ENCODE peak calls at places on chromosomes 16 and 17, in nine cellular contexts. C is A549, Y is transverse colon, I is ovary, A is stomach, R is SK-N-SH, L is sigmoid colon, W is suprapubic skin, S is upper lobe of left lung. U is an unnamed sample.

GRCh38 chr17:52895272-52895671 is 736.8 kb upstream of the CA10 start:
- DNase-seq in Y (no peak), L (no peak), R (no peak), A (no peak), W (no peak), I (no peak), S (no peak), C (no peak), U (no peak)

GRCh38 chr17:21240375-21241055 is 12.7 kb downstream of the NATD1 start:
- DNase-seq in C (no peak), L (no peak), A (no peak), I (no peak), W (no peak), S (no peak), Y (no peak), R (no peak), U (no peak)

GRCh38 chr16:88431651-88432050 is 21.4 kb upstream of the ZFPM1 start:
- DNase-seq in W (no peak), L (no peak), S (peak; percentile 78), R (no peak), Y (no peak), A (no peak), I (no peak), C (no peak), U (no peak)

GRCh38 chr16:22671301-22672076 is 142.5 kb upstream of the HS3ST2 start:
- DNase-seq in R (no peak), Y (no peak), W (no peak), C (no peak), A (no peak), L (peak; percentile 54), S (no peak), I (no peak), U (no peak)

GRCh38 chr16:31893824-31894223 is 20.2 kb downstream of the ZNF267 start:
- DNase-seq in W (no peak), R (no peak), C (no peak), A (no peak), I (no peak), L (no peak), Y (no peak), S (no peak), U (no peak)

GRCh38 chr17:3968017-3968416 is 3.8 kb upstream of the ATP2A3 start:
- DNase-seq in S (no peak), C (no peak), I (no peak), Y (no peak), R (no peak), W (no peak), L (no peak), A (no peak), U (no peak)

GRCh38 chr17:35291802-35292201 is 48.9 kb downstream of the SLFN5 start:
- DNase-seq in L (no peak), R (no peak), A (no peak), I (no peak), Y (no peak), W (no peak), S (no peak), C (peak; percentile 17), U (no peak)

GRCh38 chr17:1188812-1189211 is 9.0 kb upstream of the ABR start:
- DNase-seq in C (no peak), A (peak; percentile 97), R (no peak), I (peak; percentile 75), S (no peak), W (peak; percentile 96), Y (peak; percentile 71), L (peak; percentile 98), U (peak; percentile 97)

GRCh38 chr17:4502466-4503154 is 3.9 kb downstream of the SPNS2 start:
- DNase-seq in R (no peak), L (no peak), W (no peak), C (no peak), S (peak; percentile 46), A (no peak), I (no peak), Y (no peak), U (no peak)

GRCh38 chr17:83145831-83146230 is 66.4 kb downstream of the METRNL start:
- DNase-seq in S (no peak), L (peak; percentile 55), R (no peak), C (no peak), A (no peak), I (no peak), W (peak; percentile 41), Y (no peak), U (peak; percentile 81)

GRCh38 chr16:86665319-86665675 is 86.9 kb downstream of the FOXL1 start:
- DNase-seq in Y (no peak), R (no peak), A (no peak), W (no peak), I (no peak), S (no peak), L (no peak), C (peak; percentile 81), U (no peak)

GRCh38 chr16:86662740-86663139 is 84.4 kb downstream of the FOXL1 start:
- DNase-seq in W (no peak), I (no peak), A (no peak), S (no peak), R (no peak), Y (no peak), L (no peak), C (no peak), U (no peak)

GRCh38 chr16:86663691-86664517 is 85.6 kb downstream of the FOXL1 start:
- DNase-seq in I (no peak), L (no peak), Y (no peak), C (peak; percentile 8), A (no peak), W (no peak), S (no peak), R (no peak), U (no peak)

GRCh38 chr16:86665929-86666328 is 87.6 kb downstream of the FOXL1 start:
- DNase-seq in W (no peak), S (no peak), L (no peak), R (no peak), C (no peak), Y (no peak), I (no peak), A (no peak), U (no peak)

DNA sequence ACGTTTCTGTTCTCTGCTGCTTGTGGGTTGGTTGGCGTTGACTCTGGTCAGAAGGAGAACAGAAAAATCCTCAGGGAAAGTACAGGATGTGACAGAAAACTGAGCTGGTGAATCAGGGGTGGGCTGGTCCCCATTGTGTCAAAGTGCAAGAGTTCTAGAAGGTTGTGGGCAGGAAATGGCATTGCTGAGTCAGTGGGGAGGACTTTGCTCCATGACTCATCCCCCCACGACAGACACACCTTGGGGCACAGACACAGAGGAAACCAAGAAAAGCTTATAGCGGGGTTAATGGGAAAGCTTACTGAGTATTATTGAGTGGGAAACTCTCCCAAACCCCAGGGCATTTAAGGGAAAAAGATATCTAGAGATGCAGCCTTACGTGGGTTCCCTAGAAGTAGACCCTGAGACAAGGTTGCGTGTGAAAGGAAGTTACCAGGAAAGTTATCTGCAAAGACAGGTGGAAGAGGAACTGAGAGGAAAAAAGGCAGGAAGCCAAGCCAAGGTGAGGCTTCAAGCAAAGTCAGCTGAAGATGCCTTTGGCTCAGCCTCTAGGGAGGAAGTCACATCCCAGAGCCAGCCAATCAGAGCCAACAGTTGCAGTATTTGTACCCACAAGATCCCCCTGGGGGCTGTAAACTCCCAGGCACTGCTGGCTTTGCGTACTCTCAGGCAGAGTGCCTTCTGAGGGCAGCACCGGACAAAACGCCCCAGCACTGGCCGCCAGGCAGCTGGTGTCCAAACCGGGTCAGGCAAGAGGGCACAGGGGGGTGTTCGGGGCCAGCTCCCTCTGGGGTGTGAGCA is 86.4 kb downstream of the FOXL1 start:
- DNase-seq in S (peak; percentile 38), R (no peak), L (no peak), I (no peak), W (no peak), C (peak; percentile 95), Y (peak; percentile 67), A (peak; percentile 49), U (no peak)
- TF ChIP-seq EP300 in S (no peak), R (no peak), L (no peak), I (no peak), W (no peak), C (peak; percentile 69), Y (no peak), A (no peak), U (no peak)

GRCh38 chr17:32445976-32446375 is 1.7 kb downstream of the PSMD11 start:
- DNase-seq in C (peak; percentile 30), W (no peak), L (no peak), S (no peak), R (no peak), Y (no peak), A (no peak), I (no peak), U (no peak)
- TF ChIP-seq EP300 in C (no peak), W (no peak), L (no peak), S (no peak), R (no peak), Y (no peak), A (no peak), I (no peak), U (no peak)

GRCh38 chr17:72308744-72309395 is 188.1 kb downstream of the SOX9 start:
- DNase-seq in S (no peak), Y (no peak), W (no peak), I (no peak), R (no peak), A (no peak), C (no peak), L (no peak), U (no peak)

GRCh38 chr17:72305472-72305871 is 184.7 kb downstream of the SOX9 start:
- DNase-seq in R (no peak), Y (no peak), C (no peak), S (no peak), L (no peak), W (no peak), A (no peak), I (no peak), U (no peak)

GRCh38 chr17:72303787-72304733 is 183.2 kb downstream of the SOX9 start:
- DNase-seq in A (no peak), R (no peak), Y (no peak), S (no peak), L (no peak), C (no peak), W (no peak), I (no peak), U (no peak)

GRCh38 chr17:72304859-72305258 is 184.0 kb downstream of the SOX9 start:
- DNase-seq in I (no peak), Y (no peak), A (no peak), C (no peak), S (no peak), R (no peak), W (no peak), L (no peak), U (no peak)

DNA sequence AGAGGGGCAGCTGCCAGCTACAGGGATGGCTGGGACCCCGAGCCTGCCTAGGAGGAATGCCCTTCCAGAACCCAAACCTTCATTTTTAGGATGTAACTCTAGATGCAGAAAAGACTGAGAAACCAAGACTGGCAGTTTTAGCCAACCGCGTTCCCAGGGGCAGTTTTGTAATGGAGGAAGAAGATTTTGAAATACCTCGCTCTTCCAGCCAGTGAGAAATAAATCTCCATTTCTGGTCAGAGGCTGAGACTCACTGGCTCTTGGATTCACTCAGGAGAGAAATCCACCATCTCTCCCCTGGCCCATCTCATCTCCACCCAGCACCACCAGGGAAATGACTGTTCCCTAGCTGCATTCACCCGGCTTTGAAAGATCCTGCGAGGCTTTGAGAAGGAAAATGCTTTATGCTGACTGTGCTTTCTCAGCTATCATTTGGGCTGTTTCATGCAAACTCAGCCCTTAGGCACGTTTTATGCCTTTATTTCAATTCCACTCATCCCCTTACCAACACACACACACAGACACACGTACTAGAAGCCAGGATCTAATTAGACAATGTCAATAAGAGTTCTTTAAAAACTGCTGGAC is 185.2 kb downstream of the SOX9 start:
- DNase-seq in I (no peak), R (no peak), C (no peak), L (no peak), A (no peak), W (no peak), Y (no peak), S (no peak), U (no peak)
- TF ChIP-seq EP300 in I (no peak), R (no peak), C (no peak), L (no peak), A (no peak), W (no peak), Y (no peak), S (no peak), U (no peak)

GRCh38 chr17:48056879-48057278 is 8.7 kb downstream of the NFE2L1 start:
- DNase-seq in W (no peak), C (no peak), S (no peak), I (no peak), Y (no peak), A (no peak), R (no peak), L (no peak), U (no peak)
- TF ChIP-seq EP300 in W (no peak), C (no peak), S (no peak), I (no peak), Y (no peak), A (no peak), R (no peak), L (no peak), U (no peak)